ENCODE peak calls at places on chromosome 1, in seven cellular contexts. O, Q, B, S, G, I and R are unnamed samples.

GRCh38 chr1:74205236-74205635 is 7.2 kb downstream of the FPGT start:
- DNase-seq in Q (no peak), O (no peak), S (no peak), I (no peak), G (no peak), B (no peak), R (no peak)

GRCh38 chr1:50901872-50902271 is 58.2 kb downstream of the FAF1 start:
- DNase-seq in O (no peak), S (no peak), B (no peak), I (no peak), G (no peak), Q (no peak), R (no peak)

GRCh38 chr1:198794498-198794897 is 155.7 kb downstream of the PTPRC start:
- DNase-seq in I (no peak), B (no peak), S (no peak), O (no peak), G (no peak), Q (no peak), R (no peak)

GRCh38 chr1:18920931-18921330 is 18.6 kb upstream of the ALDH4A1 start:
- DNase-seq in I (no peak), G (no peak), B (no peak), O (no peak), Q (no peak), S (no peak), R (no peak)

GRCh38 chr1:25094995-25095394 is 137.3 kb downstream of the SYF2 start:
- DNase-seq in Q (no peak), G (no peak), B (no peak), O (no peak), I (no peak), S (no peak), R (no peak)

GRCh38 chr1:114208659-114209215 is 55.1 kb upstream of the SYT6 start:
- DNase-seq in I (no peak), G (no peak), S (no peak), O (no peak), B (no peak), Q (no peak), R (no peak)

GRCh38 chr1:227889047-227889862 is 58.5 kb downstream of the WNT9A start:
- DNase-seq in B (no peak), Q (peak; percentile 39), O (no peak), S (no peak), G (no peak), I (peak; percentile 78), R (peak; percentile 74)

GRCh38 chr1:93608188-93609109 is 73.2 kb downstream of the BCAR3 start:
- DNase-seq in I (peak; percentile 36), O (no peak), B (no peak), Q (no peak), S (no peak), G (no peak), R (peak; percentile 67)

GRCh38 chr1:15627343-15627988 is 10.2 kb downstream of the DDI2 start:
- DNase-seq in I (no peak), Q (no peak), B (no peak), G (no peak), S (peak; percentile 11), O (no peak), R (no peak)

GRCh38 chr1:41795205-41795762 is 123.4 kb downstream of the HIVEP3 start:
- DNase-seq in I (no peak), Q (no peak), B (no peak), O (no peak), S (no peak), G (no peak), R (peak; percentile 19)

GRCh38 chr1:204834752-204835151 is 35.9 kb upstream of the NFASC start:
- DNase-seq in G (no peak), I (no peak), B (no peak), S (no peak), Q (no peak), O (no peak), R (no peak)

GRCh38 chr1:119713538-119714456 is 2.1 kb downstream of the PHGDH start:
- DNase-seq in G (no peak), S (no peak), I (peak; percentile 81), Q (no peak), B (no peak), O (no peak), R (peak; percentile 88)

GRCh38 chr1:191671236-191671635 is 487.0 kb upstream of the RGS18 start:
- DNase-seq in I (no peak), G (no peak), O (no peak), Q (no peak), B (no peak), S (no peak), R (no peak)

GRCh38 chr1:2644591-2645101 is 11.8 kb upstream of the MMEL1 start:
- DNase-seq in B (no peak), Q (peak; percentile 30), S (no peak), O (no peak), I (no peak), G (no peak), R (no peak)

GRCh38 chr1:3443759-3444697 is 10.4 kb upstream of the ARHGEF16 start:
- DNase-seq in Q (peak; percentile 21), B (no peak), I (no peak), G (no peak), S (no peak), O (no peak), R (no peak)

GRCh38 chr1:97137862-97138514 is 416.4 kb downstream of the PTBP2 start:
- DNase-seq in O (no peak), I (peak; percentile 64), B (no peak), G (no peak), Q (no peak), S (peak; percentile 1), R (peak; percentile 75)

GRCh38 chr1:12112711-12113161 is 49.6 kb downstream of the TNFRSF8 start:
- DNase-seq in G (no peak), S (no peak), Q (no peak), I (no peak), O (no peak), B (no peak), R (no peak)

GRCh38 chr1:37239225-37239740 is 205.0 kb upstream of the GRIK3 start:
- DNase-seq in G (no peak), I (no peak), Q (no peak), O (no peak), S (no peak), B (no peak), R (no peak)

GRCh38 chr1:17109897-17110554 is 9.2 kb downstream of the PADI2 start:
- DNase-seq in B (no peak), O (no peak), G (no peak), I (no peak), Q (no peak), S (no peak), R (no peak)

GRCh38 chr1:216310776-216311175 is 112.5 kb downstream of the USH2A start:
- DNase-seq in B (no peak), O (no peak), G (no peak), Q (no peak), I (peak; percentile 85), S (no peak), R (peak; percentile 86)

GRCh38 chr1:32503153-32503552 is 36.1 kb upstream of the ZBTB8A start:
- DNase-seq in G (no peak), Q (no peak), B (no peak), S (no peak), I (no peak), O (no peak), R (no peak)

GRCh38 chr1:19476440-19477190 is 8.7 kb downstream of the CAPZB start:
- DNase-seq in G (peak; percentile 56), O (no peak), S (peak; percentile 43), I (no peak), B (no peak), Q (no peak), R (no peak)

GRCh38 chr1:153577624-153578051 is 12.0 kb upstream of the S100A2 start:
- DNase-seq in Q (no peak), G (no peak), I (no peak), S (no peak), O (no peak), B (no peak), R (peak; percentile 39)

GRCh38 chr1:39668894-39669293 is 3.0 kb downstream of the NT5C1A start:
- DNase-seq in I (no peak), G (no peak), Q (peak; percentile 79), S (no peak), B (no peak), O (no peak), R (no peak)

GRCh38 chr1:40664791-40665190 is 691 bp downstream of the RIMS3 start:
- DNase-seq in O (no peak), I (no peak), G (no peak), Q (no peak), S (no peak), B (no peak), R (no peak)